ENCODE peak calls at places on chromosomes 13 and 19, in six cellular contexts. A, R, B, G, X and T are unnamed samples.

GRCh38 chr13:68616600-68617222 is 1386.6 kb upstream of the PCDH9 start:
- DNase-seq in A (no peak), R (no peak), B (no peak), G (no peak), X (no peak), T (no peak)

GRCh38 chr19:1481224-1481892 is 2.3 kb upstream of the C19orf25 start:
- DNase-seq in A (no peak), R (no peak), B (no peak), G (no peak), X (no peak), T (no peak)

GRCh38 chr13:46748300-46748699 is 48.7 kb downstream of the ESD start:
- DNase-seq in A (no peak), R (no peak), B (no peak), G (no peak), X (no peak), T (no peak)

GRCh38 chr13:26508885-26509284 is 48.6 kb upstream of the WASF3 start:
- DNase-seq in A (no peak), R (no peak), B (no peak), G (peak; percentile 93), X (peak; percentile 62), T (no peak)

GRCh38 chr19:18639706-18640105 is 2.9 kb downstream of the KLHL26 start:
- DNase-seq in A (no peak), R (no peak), B (no peak), G (peak; percentile 52), X (no peak), T (no peak)

GRCh38 chr19:30046522-30046921 is 104.5 kb downstream of the URI1 start:
- DNase-seq in A (no peak), R (no peak), B (no peak), G (peak; percentile 35), X (peak; percentile 72), T (no peak)

GRCh38 chr13:24923305-24923640 is 159.3 kb downstream of the RNF17 start:
- DNase-seq in A (peak; percentile 18), R (no peak), B (peak; percentile 54), G (peak; percentile 87), X (peak; percentile 88), T (no peak)

GRCh38 chr19:10184636-10185035 is 10.1 kb downstream of the DNMT1 start:
- DNase-seq in A (peak; percentile 2), R (no peak), B (no peak), G (no peak), X (no peak), T (no peak)

GRCh38 chr13:53242015-53242414 is 213.4 kb downstream of the OLFM4 start:
- DNase-seq in A (peak; percentile 80), R (no peak), B (no peak), G (no peak), X (no peak), T (no peak)

GRCh38 chr19:42378225-42378929 is 11.7 kb downstream of the CNFN start:
- DNase-seq in A (no peak), R (no peak), B (no peak), G (no peak), X (no peak), T (no peak)

GRCh38 chr13:93922063-93922462 is 557.4 kb downstream of the DCT start:
- DNase-seq in A (no peak), R (no peak), B (no peak), G (no peak), X (no peak), T (no peak)

GRCh38 chr19:46271488-46272197 is 25.2 kb upstream of the HIF3A start:
- DNase-seq in A (no peak), R (no peak), B (no peak), G (peak; percentile 96), X (peak; percentile 97), T (no peak)

GRCh38 chr19:628168-628567 is 5.2 kb downstream of the POLRMT start:
- DNase-seq in A (no peak), R (no peak), B (no peak), G (no peak), X (no peak), T (no peak)

GRCh38 chr19:292281-292884 is 1.2 kb upstream of the PLPP2 start:
- DNase-seq in A (no peak), R (no peak), B (no peak), G (no peak), X (no peak), T (no peak)